ENCODE peak calls at places on chromosomes 6 and 20, in four cellular contexts. T is endodermal cell, L is CMK, R is NCI-H446 treated with DMSO at 0.1 percent for 48 hours. E is an unnamed sample.

GRCh38 chr6:12266571-12266970 is 23.6 kb upstream of the EDN1 start:
- DNase-seq in L (no peak), R (no peak), T (no peak), E (no peak)

GRCh38 chr20:1331801-1332453 is 3.0 kb upstream of the SDCBP2 start:
- DNase-seq in L (no peak), R (no peak), T (peak; percentile 13), E (no peak)

GRCh38 chr6:154157082-154157481 is 118.0 kb downstream of the OPRM1 start:
- DNase-seq in T (no peak), R (no peak), L (no peak), E (no peak)

GRCh38 chr6:157981132-157981394 is 600 bp upstream of the SYNJ2 start:
- DNase-seq in L (no peak), T (no peak), R (no peak), E (no peak)

GRCh38 chr6:137000825-137001224 is 43.9 kb downstream of the IL20RA start:
- DNase-seq in L (no peak), R (no peak), T (no peak), E (no peak)

GRCh38 chr6:155380666-155381332 is 66.5 kb upstream of the TFB1M start:
- DNase-seq in R (no peak), T (no peak), L (no peak), E (no peak)

GRCh38 chr6:160137989-160138835 is 16.6 kb downstream of the SLC22A1 start:
- DNase-seq in T (peak; percentile 86), L (no peak), R (peak; percentile 3), E (peak; percentile 61)

GRCh38 chr6:38813026-38813425 is 97.9 kb downstream of the DNAH8 start:
- DNase-seq in T (no peak), L (no peak), R (no peak), E (no peak)

GRCh38 chr6:6315660-6316059 is 4.8 kb downstream of the F13A1 start:
- DNase-seq in R (peak; percentile 10), T (peak; percentile 86), L (peak; percentile 32), E (no peak)

GRCh38 chr20:32792316-32792715 is 27.4 kb upstream of the MAPRE1 start:
- DNase-seq in L (peak; percentile 83), R (no peak), T (no peak), E (no peak)

GRCh38 chr6:2810092-2810671 is 31.5 kb downstream of the SERPINB1 start:
- DNase-seq in L (no peak), T (no peak), R (no peak), E (no peak)

GRCh38 chr6:35907750-35908149 is 13.1 kb downstream of the SRPK1 start:
- DNase-seq in T (no peak), L (no peak), R (no peak), E (no peak)

E was measured in prostate gland.